ENCODE peak calls at places on chromosomes 2 and 18, in five cellular contexts. N is A549, B is HEK293T, M is astrocyte of the spinal cord, K is brain microvascular endothelial cell. H is an unnamed sample.

GRCh38 chr2:132668189-132668833 is 1.7 kb downstream of the LYPD1 start:
- DNase-seq in N (peak; percentile 21), B (peak; percentile 39), M (peak; percentile 51), K (peak; percentile 17), H (no peak)

GRCh38 chr2:222833410-222833809 is 27.4 kb upstream of the ACSL3 start:
- DNase-seq in N (no peak), B (no peak), M (no peak), K (no peak), H (no peak)

GRCh38 chr2:113178891-113179290 is 5.1 kb downstream of the PSD4 start:
- DNase-seq in N (no peak), B (no peak), M (no peak), K (no peak), H (no peak)

GRCh38 chr2:143397886-143398614 is 268.8 kb downstream of the ARHGAP15 start:
- DNase-seq in N (no peak), B (no peak), M (peak; percentile 66), K (no peak), H (no peak)

GRCh38 chr2:26522325-26523120 is 44.6 kb upstream of the OTOF start:
- DNase-seq in N (no peak), B (no peak), M (no peak), K (no peak), H (no peak)

GRCh38 chr18:24118750-24119577 is 19.9 kb upstream of the CABYR start:
- DNase-seq in N (peak; percentile 35), B (peak; percentile 70), M (peak; percentile 75), K (peak; percentile 60), H (peak; percentile 61)

GRCh38 chr2:121626777-121627524 is 22.3 kb downstream of the CLASP1 start:
- DNase-seq in N (no peak), B (no peak), M (peak; percentile 79), K (peak; percentile 6), H (no peak)

GRCh38 chr2:161373939-161374338 is 42.2 kb upstream of the TBR1 start:
- DNase-seq in N (no peak), B (no peak), M (peak; percentile 17), K (peak; percentile 38), H (no peak)

GRCh38 chr2:54122939-54123338 is 7.5 kb downstream of the ACYP2 start:
- DNase-seq in N (peak; percentile 24), B (no peak), M (peak; percentile 69), K (peak; percentile 76), H (no peak)

GRCh38 chr18:45760443-45761036 is 36.6 kb downstream of the SLC14A1 start:
- DNase-seq in N (no peak), B (peak; percentile 9), M (no peak), K (no peak), H (peak; percentile 16)

GRCh38 chr18:41004320-41004719 is 950.7 kb upstream of the PIK3C3 start:
- DNase-seq in N (no peak), B (peak; percentile 10), M (no peak), K (no peak), H (no peak)

GRCh38 chr2:235703711-235704295 is 210.0 kb downstream of the AGAP1 start:
- DNase-seq in N (no peak), B (no peak), M (no peak), K (no peak), H (no peak)

GRCh38 chr2:201643216-201643651 is at the start of gene TMEM237:
- DNase-seq in N (peak; percentile 28), B (peak; percentile 57), M (no peak), K (no peak), H (no peak)

GRCh38 chr2:71669058-71669456 is 215.7 kb downstream of the DYSF start:
- DNase-seq in N (no peak), B (no peak), M (no peak), K (no peak), H (no peak)

GRCh38 chr2:114800371-114800770 is 357.9 kb downstream of the DPP10 start:
- DNase-seq in N (no peak), B (no peak), M (no peak), K (no peak), H (no peak)

GRCh38 chr2:2875296-2875695 is 502.3 kb downstream of the EIPR1 start:
- DNase-seq in N (no peak), B (no peak), M (no peak), K (no peak), H (no peak)

GRCh38 chr2:17851731-17852585 is 26.5 kb upstream of the KCNS3 start:
- DNase-seq in N (peak; percentile 71), B (peak; percentile 68), M (peak; percentile 74), K (peak; percentile 67), H (peak; percentile 17)

GRCh38 chr2:177265386-177265690 is 811 bp upstream of the NFE2L2 start:
- DNase-seq in N (no peak), B (no peak), M (peak; percentile 66), K (no peak), H (no peak)